ENCODE peak calls at places on chromosomes 7 and 10, in six cellular contexts. J is uterus, M is tibial artery, A is heart right ventricle, X is A673, E is upper lobe of right lung. Q is an unnamed sample.

GRCh38 chr7:48365010-48365409 is 193.8 kb downstream of the ABCA13 start:
- DNase-seq in J (no peak), M (no peak), A (no peak), X (no peak), E (no peak), Q (no peak)

GRCh38 chr10:79414714-79415113 is 30.7 kb downstream of the ZCCHC24 start:
- DNase-seq in J (no peak), M (no peak), A (no peak), X (no peak), E (no peak), Q (no peak)

GRCh38 chr7:154928136-154929005 is 74.6 kb downstream of the PAXIP1 start:
- DNase-seq in J (peak; percentile 37), M (peak; percentile 36), A (no peak), X (peak; percentile 94), E (no peak), Q (peak; percentile 90)

GRCh38 chr10:93816123-93816747 is 58.5 kb downstream of the LGI1 start:
- DNase-seq in J (peak; percentile 41), M (peak; percentile 69), A (peak; percentile 56), X (peak; percentile 83), E (peak; percentile 78), Q (peak; percentile 74)

GRCh38 chr7:91520645-91521044 is 256.4 kb downstream of the FZD1 start:
- DNase-seq in J (no peak), M (no peak), A (no peak), X (no peak), E (no peak), Q (peak; percentile 53)

GRCh38 chr7:97004931-97005763 is at the start of gene DLX6:
- DNase-seq in J (peak; percentile 61), M (no peak), A (no peak), X (peak; percentile 97), E (no peak), Q (peak; percentile 82)

GRCh38 chr10:34814228-34815173 is 595 bp downstream of the PARD3 start:
- DNase-seq in J (peak; percentile 58), M (no peak), A (peak; percentile 56), X (peak; percentile 54), E (peak; percentile 77), Q (peak; percentile 54)

GRCh38 chr7:103343758-103344452 is 662 bp downstream of the DNAJC2 start:
- DNase-seq in J (peak; percentile 15), M (no peak), A (no peak), X (peak; percentile 29), E (no peak), Q (peak; percentile 31)

GRCh38 chr7:100835903-100836811 is 8.8 kb upstream of the EPHB4 start:
- DNase-seq in J (peak; percentile 41), M (no peak), A (peak; percentile 69), X (peak; percentile 98), E (peak; percentile 80), Q (peak; percentile 80)

GRCh38 chr10:79944428-79945395 is 4.2 kb downstream of the SFTPD start:
- DNase-seq in J (no peak), M (no peak), A (no peak), X (no peak), E (no peak), Q (no peak)

GRCh38 chr7:39647816-39648215 is 24.4 kb downstream of the RALA start:
- DNase-seq in J (no peak), M (no peak), A (no peak), X (no peak), E (no peak), Q (no peak)

GRCh38 chr10:34290412-34291082 is 524.5 kb downstream of the PARD3 start:
- DNase-seq in J (peak; percentile 23), M (peak; percentile 40), A (no peak), X (no peak), E (no peak), Q (peak; percentile 13)

GRCh38 chr7:6416516-6417145 is 31.1 kb downstream of the DAGLB start:
- DNase-seq in J (no peak), M (no peak), A (no peak), X (peak; percentile 15), E (no peak), Q (no peak)

GRCh38 chr10:114519306-114519669 is 115.0 kb upstream of the AFAP1L2 start:
- DNase-seq in J (no peak), M (peak; percentile 55), A (no peak), X (no peak), E (peak; percentile 76), Q (no peak)

GRCh38 chr10:27661511-27662286 is 83.9 kb downstream of the MKX start:
- DNase-seq in J (no peak), M (no peak), A (no peak), X (peak; percentile 65), E (no peak), Q (no peak)

GRCh38 chr10:120392671-120393079 is 64.4 kb upstream of the PLPP4 start:
- DNase-seq in J (no peak), M (no peak), A (no peak), X (no peak), E (no peak), Q (no peak)

GRCh38 chr7:29593458-29593857 is 29.8 kb downstream of the PRR15 start:
- DNase-seq in J (no peak), M (no peak), A (no peak), X (no peak), E (no peak), Q (no peak)
- H3K36me3 ChIP-seq in J (no peaks in the 10 kb centered on the region), M (no peaks in the 10 kb centered on the region), A (no peaks in the 10 kb centered on the region), X (no peaks in the 10 kb centered on the region), E (no peaks in the 10 kb centered on the region), Q (no peaks in the 10 kb centered on the region)

GRCh38 chr10:102654566-102654965 is 10.3 kb downstream of the TRIM8 start:
- DNase-seq in J (no peak), M (no peak), A (no peak), X (no peak), E (no peak), Q (no peak)

GRCh38 chr10:102656791-102657371 is 12.6 kb downstream of the TRIM8 start:
- DNase-seq in J (no peak), M (no peak), A (no peak), X (no peak), E (no peak), Q (no peak)

GRCh38 chr10:102657451-102657850 is 13.2 kb downstream of the TRIM8 start:
- DNase-seq in J (no peak), M (no peak), A (no peak), X (no peak), E (no peak), Q (no peak)

GRCh38 chr10:102654969-102655368 is 10.7 kb downstream of the TRIM8 start:
- DNase-seq in J (no peak), M (no peak), A (no peak), X (no peak), E (no peak), Q (no peak)

DNA sequence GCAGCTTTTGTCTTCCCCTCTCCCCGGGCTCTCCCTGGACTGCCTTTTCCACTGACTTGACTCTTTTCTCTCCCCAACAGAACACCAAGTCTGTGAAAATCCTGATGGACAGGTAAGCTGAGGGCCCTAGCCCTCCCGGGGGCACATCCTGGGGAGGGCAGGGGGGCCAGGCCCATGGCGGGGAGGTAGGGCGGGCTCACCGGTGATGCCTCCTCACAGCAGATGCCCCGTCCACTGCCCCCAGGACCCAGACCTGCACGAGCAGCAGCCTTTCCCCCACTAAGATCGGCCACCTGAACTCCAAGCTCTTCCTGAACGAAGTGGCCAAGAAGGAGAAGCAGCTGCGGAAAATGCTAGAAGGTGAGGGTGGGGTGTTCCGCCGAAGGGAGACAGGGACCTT is 11.7 kb downstream of the TRIM8 start:
- DNase-seq in J (no peak), M (no peak), A (no peak), X (no peak), E (no peak), Q (no peak)
- H3K36me3 ChIP-seq in J (no peaks in the 10 kb centered on the region), M (peaks cover 40% of the 10 kb centered on the region), A (peaks cover 81% of the 10 kb centered on the region), X (peaks cover 20% of the 10 kb centered on the region), E (peaks cover 53% of the 10 kb centered on the region), Q (peaks cover 60% of the 10 kb centered on the region)

GRCh38 chr10:124665980-124666379 is 78.2 kb downstream of the FAM53B start:
- DNase-seq in J (no peak), M (no peak), A (no peak), X (no peak), E (no peak), Q (no peak)

GRCh38 chr10:124666494-124666893 is 77.7 kb downstream of the FAM53B start:
- DNase-seq in J (no peak), M (no peak), A (no peak), X (no peak), E (no peak), Q (no peak)

GRCh38 chr10:124663766-124664360 is 80.3 kb downstream of the FAM53B start:
- DNase-seq in J (no peak), M (no peak), A (no peak), X (no peak), E (no peak), Q (no peak)

GRCh38 chr10:124665558-124665957 is 78.6 kb downstream of the FAM53B start:
- DNase-seq in J (no peak), M (no peak), A (no peak), X (no peak), E (no peak), Q (no peak)

DNA sequence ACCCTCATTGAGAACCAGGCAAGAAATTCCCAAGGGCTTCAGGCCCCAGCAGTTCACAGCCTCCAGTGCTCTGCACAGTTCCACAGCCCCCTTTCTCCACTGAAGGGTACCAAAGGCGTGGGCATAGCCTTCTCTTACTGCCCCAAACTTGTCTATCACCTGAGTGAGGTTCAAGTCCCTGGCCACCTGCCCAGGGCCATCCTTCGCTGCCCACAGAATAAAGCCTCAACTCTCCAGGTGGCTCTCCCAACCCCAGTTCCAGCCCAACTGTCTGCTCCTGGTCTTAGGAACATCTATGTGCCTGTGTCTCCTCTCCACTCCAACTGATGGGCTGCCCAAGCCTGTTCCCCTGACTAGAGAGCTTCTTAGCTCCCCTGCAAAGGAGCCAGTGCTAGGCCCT is 79.1 kb downstream of the FAM53B start:
- DNase-seq in J (no peak), M (no peak), A (no peak), X (no peak), E (no peak), Q (no peak)
- H3K36me3 ChIP-seq in J (no peaks in the 10 kb centered on the region), M (no peaks in the 10 kb centered on the region), A (peaks cover 43% of the 10 kb centered on the region), X (no peaks in the 10 kb centered on the region), E (peaks cover 10% of the 10 kb centered on the region), Q (no peaks in the 10 kb centered on the region)

GRCh38 chr10:124307531-124308350 is 111.0 kb downstream of the OAT start:
- DNase-seq in J (no peak), M (no peak), A (no peak), X (no peak), E (peak; percentile 37), Q (no peak)
- H3K36me3 ChIP-seq in J (no peaks in the 10 kb centered on the region), M (no peaks in the 10 kb centered on the region), A (no peaks in the 10 kb centered on the region), X (no peaks in the 10 kb centered on the region), E (no peaks in the 10 kb centered on the region), Q (no peaks in the 10 kb centered on the region)